ENCODE peak calls at places on chromosomes 4 and X, in ten cellular contexts. One of them, this sample, is unnamed.

GRCh38 chrX:1492421-1493012 is 39.8 kb upstream of the ASMTL start:
- DNase-seq in sigmoid colon: peak; percentile 39
- DNase-seq in MM.1S: no peak
- DNase-seq in kidney epithelial cell: no peak
- DNase-seq in cardiac muscle cell: no peak
- DNase-seq in psoas muscle: no peak
- DNase-seq in AG04450: no peak
- DNase-seq in left ventricle myocardium inferior: no peak
- DNase-seq in stomach: no peak
- DNase-seq in H1: no peak
- DNase-seq in this sample: no peak

GRCh38 chrX:69128573-69128972 is 36.7 kb downstream of the PJA1 start:
- DNase-seq in sigmoid colon: no peak
- DNase-seq in MM.1S: no peak
- DNase-seq in kidney epithelial cell: no peak
- DNase-seq in cardiac muscle cell: peak; percentile 52
- DNase-seq in psoas muscle: no peak
- DNase-seq in AG04450: no peak
- DNase-seq in left ventricle myocardium inferior: no peak
- DNase-seq in stomach: peak; percentile 30
- DNase-seq in H1: peak; percentile 53
- DNase-seq in this sample: no peak

GRCh38 chrX:41014776-41015175 is 70.5 kb upstream of the USP9X start:
- DNase-seq in sigmoid colon: no peak
- DNase-seq in MM.1S: no peak
- DNase-seq in kidney epithelial cell: no peak
- DNase-seq in cardiac muscle cell: peak; percentile 11
- DNase-seq in psoas muscle: no peak
- DNase-seq in AG04450: no peak
- DNase-seq in left ventricle myocardium inferior: no peak
- DNase-seq in stomach: no peak
- DNase-seq in H1: no peak
- DNase-seq in this sample: peak; percentile 15

GRCh38 chr4:96149911-96150310 is 310.0 kb downstream of the PDHA2 start:
- DNase-seq in sigmoid colon: no peak
- DNase-seq in MM.1S: no peak
- DNase-seq in kidney epithelial cell: no peak
- DNase-seq in cardiac muscle cell: peak; percentile 55
- DNase-seq in psoas muscle: no peak
- DNase-seq in AG04450: no peak
- DNase-seq in left ventricle myocardium inferior: no peak
- DNase-seq in stomach: no peak
- DNase-seq in H1: no peak
- DNase-seq in this sample: peak; percentile 2

GRCh38 chrX:13733506-13733905 is 914 bp downstream of the TRAPPC2 start:
- DNase-seq in sigmoid colon: no peak
- DNase-seq in MM.1S: no peak
- DNase-seq in kidney epithelial cell: no peak
- DNase-seq in cardiac muscle cell: no peak
- DNase-seq in psoas muscle: no peak
- DNase-seq in AG04450: no peak
- DNase-seq in left ventricle myocardium inferior: no peak
- DNase-seq in stomach: no peak
- DNase-seq in H1: no peak
- DNase-seq in this sample: no peak

GRCh38 chr4:113499696-113500095 is 261.8 kb downstream of the CAMK2D start:
- DNase-seq in sigmoid colon: no peak
- DNase-seq in MM.1S: no peak
- DNase-seq in kidney epithelial cell: peak; percentile 39
- DNase-seq in cardiac muscle cell: peak; percentile 65
- DNase-seq in psoas muscle: no peak
- DNase-seq in AG04450: peak; percentile 71
- DNase-seq in left ventricle myocardium inferior: no peak
- DNase-seq in stomach: no peak
- DNase-seq in H1: no peak
- DNase-seq in this sample: peak; percentile 46

GRCh38 chrX:126137899-126138298 is 28.2 kb downstream of the DCAF12L2 start:
- DNase-seq in sigmoid colon: no peak
- DNase-seq in MM.1S: peak; percentile 19
- DNase-seq in kidney epithelial cell: no peak
- DNase-seq in cardiac muscle cell: no peak
- DNase-seq in psoas muscle: no peak
- DNase-seq in AG04450: no peak
- DNase-seq in left ventricle myocardium inferior: no peak
- DNase-seq in stomach: no peak
- DNase-seq in H1: no peak
- DNase-seq in this sample: no peak

GRCh38 chr4:55435136-55435535 is 39.4 kb downstream of the TMEM165 start:
- DNase-seq in sigmoid colon: no peak
- DNase-seq in MM.1S: no peak
- DNase-seq in kidney epithelial cell: no peak
- DNase-seq in cardiac muscle cell: peak; percentile 52
- DNase-seq in psoas muscle: no peak
- DNase-seq in AG04450: no peak
- DNase-seq in left ventricle myocardium inferior: no peak
- DNase-seq in stomach: no peak
- DNase-seq in H1: no peak
- DNase-seq in this sample: no peak

GRCh38 chr4:76055005-76055404 is 19.1 kb upstream of the CXCL11 start:
- DNase-seq in sigmoid colon: no peak
- DNase-seq in MM.1S: peak; percentile 68
- DNase-seq in kidney epithelial cell: no peak
- DNase-seq in cardiac muscle cell: no peak
- DNase-seq in psoas muscle: no peak
- DNase-seq in AG04450: no peak
- DNase-seq in left ventricle myocardium inferior: no peak
- DNase-seq in stomach: no peak
- DNase-seq in H1: no peak
- DNase-seq in this sample: no peak

GRCh38 chrX:146054311-146054710 is 236.7 kb downstream of the SLITRK2 start:
- DNase-seq in sigmoid colon: no peak
- DNase-seq in MM.1S: no peak
- DNase-seq in kidney epithelial cell: no peak
- DNase-seq in cardiac muscle cell: no peak
- DNase-seq in psoas muscle: no peak
- DNase-seq in AG04450: no peak
- DNase-seq in left ventricle myocardium inferior: no peak
- DNase-seq in stomach: no peak
- DNase-seq in H1: no peak
- DNase-seq in this sample: no peak

GRCh38 chr4:139656614-139657486 is 8.8 kb upstream of the MGST2 start:
- DNase-seq in sigmoid colon: peak; percentile 80
- DNase-seq in MM.1S: peak; percentile 77
- DNase-seq in kidney epithelial cell: no peak
- DNase-seq in cardiac muscle cell: peak; percentile 85
- DNase-seq in psoas muscle: peak; percentile 41
- DNase-seq in AG04450: peak; percentile 51
- DNase-seq in left ventricle myocardium inferior: peak; percentile 30
- DNase-seq in stomach: peak; percentile 64
- DNase-seq in H1: peak; percentile 58
- DNase-seq in this sample: peak; percentile 66

GRCh38 chr4:147678796-147679549 is 5.0 kb downstream of the PRMT9 start:
- DNase-seq in sigmoid colon: no peak
- DNase-seq in MM.1S: peak; percentile 31
- DNase-seq in kidney epithelial cell: no peak
- DNase-seq in cardiac muscle cell: peak; percentile 42
- DNase-seq in psoas muscle: no peak
- DNase-seq in AG04450: no peak
- DNase-seq in left ventricle myocardium inferior: no peak
- DNase-seq in stomach: no peak
- DNase-seq in H1: peak; percentile 75
- DNase-seq in this sample: no peak

GRCh38 chr4:95867919-95868318 is 28.0 kb downstream of the PDHA2 start:
- DNase-seq in sigmoid colon: no peak
- DNase-seq in MM.1S: peak; percentile 44
- DNase-seq in kidney epithelial cell: no peak
- DNase-seq in cardiac muscle cell: peak; percentile 27
- DNase-seq in psoas muscle: no peak
- DNase-seq in AG04450: no peak
- DNase-seq in left ventricle myocardium inferior: no peak
- DNase-seq in stomach: no peak
- DNase-seq in H1: no peak
- DNase-seq in this sample: peak; percentile 0

GRCh38 chr4:184506527-184507121 is 32.3 kb upstream of the IRF2 start:
- DNase-seq in sigmoid colon: no peak
- DNase-seq in MM.1S: peak; percentile 87
- DNase-seq in kidney epithelial cell: no peak
- DNase-seq in cardiac muscle cell: no peak
- DNase-seq in psoas muscle: no peak
- DNase-seq in AG04450: no peak
- DNase-seq in left ventricle myocardium inferior: no peak
- DNase-seq in stomach: no peak
- DNase-seq in H1: no peak
- DNase-seq in this sample: no peak
- TF ChIP-seq CTCF in sigmoid colon: no peak
- TF ChIP-seq CTCF in MM.1S: peak; percentile 71
- TF ChIP-seq CTCF in kidney epithelial cell: no peak
- TF ChIP-seq CTCF in cardiac muscle cell: no peak
- TF ChIP-seq CTCF in psoas muscle: peak; percentile 28
- TF ChIP-seq CTCF in AG04450: peak; percentile 34
- TF ChIP-seq CTCF in left ventricle myocardium inferior: no peak
- TF ChIP-seq CTCF in stomach: no peak
- TF ChIP-seq CTCF in H1: peak; percentile 52
- TF ChIP-seq CTCF in this sample: no peak

GRCh38 chr4:182240161-182241130 is 2.8 kb upstream of the TENM3 start:
- DNase-seq in sigmoid colon: no peak
- DNase-seq in MM.1S: no peak
- DNase-seq in kidney epithelial cell: no peak
- DNase-seq in cardiac muscle cell: peak; percentile 71
- DNase-seq in psoas muscle: no peak
- DNase-seq in AG04450: peak; percentile 65
- DNase-seq in left ventricle myocardium inferior: no peak
- DNase-seq in stomach: no peak
- DNase-seq in H1: no peak
- DNase-seq in this sample: peak; percentile 80
- H3K4me3 ChIP-seq in sigmoid colon: no peak overlapping the region
- H3K4me3 ChIP-seq in MM.1S: no peak overlapping the region
- H3K4me3 ChIP-seq in kidney epithelial cell: no peak overlapping the region
- H3K4me3 ChIP-seq in cardiac muscle cell: no peak overlapping the region
- H3K4me3 ChIP-seq in psoas muscle: no peak overlapping the region
- H3K4me3 ChIP-seq in AG04450: peak overlapping the region; percentile 23
- H3K4me3 ChIP-seq in left ventricle myocardium inferior: no peak overlapping the region
- H3K4me3 ChIP-seq in stomach: no peak overlapping the region
- H3K4me3 ChIP-seq in H1: no peak overlapping the region
- H3K4me3 ChIP-seq in this sample: no peak overlapping the region

GRCh38 chr4:47031011-47031678 is at the start of gene GABRB1:
- DNase-seq in sigmoid colon: peak; percentile 69
- DNase-seq in MM.1S: peak; percentile 28
- DNase-seq in kidney epithelial cell: peak; percentile 19
- DNase-seq in cardiac muscle cell: peak; percentile 55
- DNase-seq in psoas muscle: peak; percentile 22
- DNase-seq in AG04450: peak; percentile 30
- DNase-seq in left ventricle myocardium inferior: peak; percentile 48
- DNase-seq in stomach: peak; percentile 70
- DNase-seq in H1: peak; percentile 77
- DNase-seq in this sample: peak; percentile 31
- TF ChIP-seq CTCF in sigmoid colon: no peak
- TF ChIP-seq CTCF in MM.1S: no peak
- TF ChIP-seq CTCF in kidney epithelial cell: no peak
- TF ChIP-seq CTCF in cardiac muscle cell: no peak
- TF ChIP-seq CTCF in psoas muscle: no peak
- TF ChIP-seq CTCF in AG04450: no peak
- TF ChIP-seq CTCF in left ventricle myocardium inferior: no peak
- TF ChIP-seq CTCF in stomach: no peak
- TF ChIP-seq CTCF in H1: no peak
- TF ChIP-seq CTCF in this sample: no peak

GRCh38 chr4:153265311-153266047 is 61.2 kb downstream of the TRIM2 start:
- DNase-seq in sigmoid colon: no peak
- DNase-seq in MM.1S: no peak
- DNase-seq in kidney epithelial cell: no peak
- DNase-seq in cardiac muscle cell: no peak
- DNase-seq in psoas muscle: no peak
- DNase-seq in AG04450: no peak
- DNase-seq in left ventricle myocardium inferior: no peak
- DNase-seq in stomach: no peak
- DNase-seq in H1: peak; percentile 31
- DNase-seq in this sample: no peak

GRCh38 chr4:153267013-153267412 is 62.8 kb downstream of the TRIM2 start:
- DNase-seq in sigmoid colon: no peak
- DNase-seq in MM.1S: no peak
- DNase-seq in kidney epithelial cell: no peak
- DNase-seq in cardiac muscle cell: peak; percentile 50
- DNase-seq in psoas muscle: no peak
- DNase-seq in AG04450: peak; percentile 29
- DNase-seq in left ventricle myocardium inferior: no peak
- DNase-seq in stomach: no peak
- DNase-seq in H1: no peak
- DNase-seq in this sample: peak; percentile 91

GRCh38 chr4:153270361-153270760 is 66.1 kb downstream of the TRIM2 start:
- DNase-seq in sigmoid colon: no peak
- DNase-seq in MM.1S: no peak
- DNase-seq in kidney epithelial cell: no peak
- DNase-seq in cardiac muscle cell: no peak
- DNase-seq in psoas muscle: no peak
- DNase-seq in AG04450: no peak
- DNase-seq in left ventricle myocardium inferior: no peak
- DNase-seq in stomach: no peak
- DNase-seq in H1: no peak
- DNase-seq in this sample: no peak

GRCh38 chr4:153269223-153269990 is 65.2 kb downstream of the TRIM2 start:
- DNase-seq in sigmoid colon: no peak
- DNase-seq in MM.1S: no peak
- DNase-seq in kidney epithelial cell: no peak
- DNase-seq in cardiac muscle cell: no peak
- DNase-seq in psoas muscle: no peak
- DNase-seq in AG04450: no peak
- DNase-seq in left ventricle myocardium inferior: no peak
- DNase-seq in stomach: no peak
- DNase-seq in H1: no peak
- DNase-seq in this sample: no peak

DNA sequence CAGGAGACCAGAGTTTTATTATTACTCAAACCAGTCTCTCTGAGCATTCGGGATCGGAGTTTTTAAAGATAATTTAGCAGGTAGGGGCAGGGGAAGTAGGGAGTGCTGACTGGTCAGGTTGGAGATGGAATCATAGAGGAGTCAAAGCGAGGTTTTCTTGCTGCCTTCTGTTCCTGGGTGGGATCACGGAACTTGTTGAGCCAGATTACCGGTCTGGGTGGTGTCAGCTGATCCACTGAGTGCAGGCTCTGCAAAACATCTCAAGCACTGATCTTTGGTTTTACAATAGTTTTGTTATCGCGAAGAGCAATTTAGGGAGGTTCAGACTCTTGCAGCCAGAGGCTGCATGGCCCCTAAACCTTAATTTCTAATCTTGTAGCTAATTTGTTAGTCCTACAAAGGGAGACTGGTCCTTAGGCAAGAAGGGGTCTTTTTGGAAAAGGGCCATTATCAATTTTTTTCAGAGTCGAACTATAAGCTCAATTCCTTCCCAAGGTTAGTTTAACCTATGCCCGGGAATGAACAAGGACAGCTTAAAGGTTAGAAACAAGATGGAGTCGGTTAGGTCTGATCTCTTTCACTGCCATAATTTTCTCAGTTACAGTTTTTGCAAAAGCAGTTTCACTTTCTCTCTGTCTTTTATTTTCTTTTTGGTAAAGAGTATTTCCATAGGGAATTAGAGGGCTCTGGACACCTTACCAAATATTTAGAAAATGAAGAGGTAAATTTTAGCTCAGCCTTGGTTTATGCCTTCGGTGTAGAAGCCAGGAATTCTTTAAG is 63.9 kb downstream of the TRIM2 start:
- DNase-seq in sigmoid colon: no peak
- DNase-seq in MM.1S: no peak
- DNase-seq in kidney epithelial cell: no peak
- DNase-seq in cardiac muscle cell: no peak
- DNase-seq in psoas muscle: no peak
- DNase-seq in AG04450: no peak
- DNase-seq in left ventricle myocardium inferior: no peak
- DNase-seq in stomach: no peak
- DNase-seq in H1: no peak
- DNase-seq in this sample: no peak
- H3K4me3 ChIP-seq in sigmoid colon: peak overlapping the region; percentile 4
- H3K4me3 ChIP-seq in MM.1S: no peak overlapping the region
- H3K4me3 ChIP-seq in kidney epithelial cell: no peak overlapping the region
- H3K4me3 ChIP-seq in cardiac muscle cell: no peak overlapping the region
- H3K4me3 ChIP-seq in psoas muscle: no peak overlapping the region
- H3K4me3 ChIP-seq in AG04450: no peak overlapping the region
- H3K4me3 ChIP-seq in left ventricle myocardium inferior: no peak overlapping the region
- H3K4me3 ChIP-seq in stomach: no peak overlapping the region
- H3K4me3 ChIP-seq in H1: no peak overlapping the region
- H3K4me3 ChIP-seq in this sample: no peak overlapping the region